ENCODE peak calls at places on chromosomes 12 and 14, in four cellular contexts. A, Q, Z and S are unnamed samples.

GRCh38 chr14:105852378-105853088 is 326.1 kb downstream of the TMEM121 start:
- DNase-seq in Q (peak; percentile 6), A (no peak), Z (no peak), S (no peak)

GRCh38 chr12:132523576-132524331 is 33.8 kb downstream of the FBRSL1 start:
- DNase-seq in A (peak; percentile 32), Z (peak; percentile 28), Q (peak; percentile 41), S (peak; percentile 84)

GRCh38 chr12:112340983-112341840 is 41.0 kb downstream of the HECTD4 start:
- DNase-seq in Z (no peak), A (no peak), Q (no peak), S (no peak)

GRCh38 chr14:79483472-79483871 is 727.8 kb downstream of the DIO2 start:
- DNase-seq in Q (no peak), Z (no peak), A (no peak), S (no peak)

GRCh38 chr12:15527201-15527782 is 205.0 kb downstream of the PTPRO start:
- DNase-seq in Z (peak; percentile 8), A (peak; percentile 28), Q (no peak), S (peak; percentile 66)

GRCh38 chr12:6612247-6612646 is 5.1 kb upstream of the CHD4 start:
- DNase-seq in Q (no peak), Z (no peak), A (no peak), S (no peak)

GRCh38 chr12:8636581-8636980 is 23.9 kb upstream of the AICDA start:
- DNase-seq in A (no peak), Z (no peak), Q (no peak), S (no peak)

GRCh38 chr12:1220127-1221092 is 229.4 kb downstream of the ERC1 start:
- DNase-seq in Q (no peak), Z (no peak), A (peak; percentile 8), S (no peak)

GRCh38 chr14:77681196-77682157 is 26.3 kb downstream of the ALKBH1 start:
- DNase-seq in A (peak; percentile 60), Q (no peak), Z (no peak), S (no peak)

GRCh38 chr12:117333331-117334000 is 28.0 kb downstream of the NOS1 start:
- DNase-seq in A (no peak), Z (no peak), Q (no peak), S (no peak)

GRCh38 chr12:460301-461230 is 827 bp downstream of the B4GALNT3 start:
- DNase-seq in A (no peak), Q (no peak), Z (no peak), S (peak; percentile 50)

GRCh38 chr14:54450535-54450934 is 9.4 kb upstream of the CNIH1 start:
- DNase-seq in Z (no peak), A (no peak), Q (no peak), S (no peak)

GRCh38 chr12:4293299-4293941 is 19.9 kb downstream of the CCND2 start:
- DNase-seq in A (no peak), Z (no peak), Q (no peak), S (no peak)

GRCh38 chr12:66168410-66168809 is 1.4 kb downstream of the TMBIM4 start:
- DNase-seq in Q (no peak), A (no peak), Z (no peak), S (no peak)

GRCh38 chr12:67592228-67593011 is 56.1 kb upstream of the DYRK2 start:
- DNase-seq in A (no peak), Q (no peak), Z (no peak), S (no peak)

GRCh38 chr12:121005346-121005815 is 10.9 kb downstream of the C12orf43 start:
- DNase-seq in Q (no peak), A (peak; percentile 59), Z (peak; percentile 61), S (peak; percentile 87)

GRCh38 chr14:102822311-102822863 is 45.1 kb downstream of the TRAF3 start:
- DNase-seq in Q (no peak), A (no peak), Z (peak; percentile 15), S (no peak)

GRCh38 chr12:47238665-47239064 is 158.9 kb upstream of the AMIGO2 start:
- DNase-seq in A (no peak), Q (no peak), Z (no peak), S (no peak)

GRCh38 chr14:59959663-59960062 is 39.7 kb downstream of the LRRC9 start:
- DNase-seq in A (no peak), Z (no peak), Q (no peak), S (no peak)

GRCh38 chr12:52806821-52807543 is 6.9 kb downstream of the KRT4 start:
- DNase-seq in Q (no peak), Z (no peak), A (no peak), S (no peak)

GRCh38 chr12:104372721-104373335 is 69.3 kb downstream of the EID3 start:
- DNase-seq in A (no peak), Z (no peak), Q (no peak), S (no peak)

GRCh38 chr12:102567031-102567985 is 86.9 kb upstream of the IGF1 start:
- DNase-seq in A (no peak), Q (no peak), Z (no peak), S (no peak)
- TF ChIP-seq POLR2AphosphoS5 in A (no peak), Q (no peak), Z (no peak), S (no peak)

GRCh38 chr12:26014085-26014484 is 55.6 kb downstream of the RASSF8 start:
- DNase-seq in Q (no peak), Z (no peak), A (no peak), S (no peak)

GRCh38 chr12:26007563-26007962 is 49.1 kb downstream of the RASSF8 start:
- DNase-seq in A (no peak), Z (no peak), Q (no peak), S (no peak)

GRCh38 chr12:26009593-26009992 is 51.1 kb downstream of the RASSF8 start:
- DNase-seq in Z (no peak), A (no peak), Q (no peak), S (no peak)

GRCh38 chr12:26010293-26010821 is 51.9 kb downstream of the RASSF8 start:
- DNase-seq in Z (peak; percentile 43), Q (no peak), A (no peak), S (no peak)

DNA sequence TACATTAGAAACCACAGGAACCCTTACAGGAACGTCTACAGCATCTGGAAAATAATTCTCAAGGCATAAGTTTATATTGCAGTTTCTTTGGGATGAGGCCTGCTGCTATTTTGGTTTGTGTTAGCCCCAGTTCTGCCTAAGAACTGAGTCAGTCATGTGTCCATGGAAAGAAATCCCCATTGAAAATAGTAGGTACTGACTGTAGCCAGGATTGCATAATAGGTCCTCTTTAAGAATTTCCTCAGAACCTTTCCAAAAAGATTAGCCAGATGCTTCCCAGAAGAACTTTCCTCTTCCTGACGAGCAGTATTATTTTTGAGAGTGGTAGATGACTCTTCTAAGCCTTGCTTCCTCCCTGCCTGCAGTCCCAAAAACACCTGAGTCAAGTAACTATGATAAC is 52.6 kb downstream of the RASSF8 start:
- DNase-seq in Z (no peak), Q (no peak), A (no peak), S (no peak)
- TF ChIP-seq POLR2AphosphoS5 in Z (no peak), Q (no peak), A (no peak), S (no peak)

GRCh38 chr12:71748081-71748850 is 6.4 kb upstream of the RAB21 start:
- DNase-seq in Q (no peak), A (no peak), Z (no peak), S (no peak)

GRCh38 chr12:71742998-71743397 is 11.7 kb upstream of the RAB21 start:
- DNase-seq in A (no peak), Z (no peak), Q (no peak), S (no peak)

GRCh38 chr12:71744522-71745300 is 10.0 kb upstream of the RAB21 start:
- DNase-seq in Z (no peak), Q (no peak), A (no peak), S (no peak)

GRCh38 chr12:71752887-71753286 is 1.8 kb upstream of the RAB21 start:
- DNase-seq in A (no peak), Z (no peak), Q (no peak), S (no peak)

GRCh38 chr12:71746983-71747611 is 7.6 kb upstream of the RAB21 start:
- DNase-seq in A (peak; percentile 66), Z (peak; percentile 66), Q (no peak), S (peak; percentile 79)
- TF ChIP-seq POLR2AphosphoS5 in A (no peak), Z (no peak), Q (no peak), S (no peak)

GRCh38 chr12:45324391-45324790 is 108.5 kb downstream of the ANO6 start:
- DNase-seq in A (no peak), Z (no peak), Q (no peak), S (no peak)

GRCh38 chr12:45326358-45326971 is 110.6 kb downstream of the ANO6 start:
- DNase-seq in Z (no peak), A (no peak), Q (no peak), S (no peak)

GRCh38 chr12:45327823-45328383 is 112.0 kb downstream of the ANO6 start:
- DNase-seq in Z (no peak), Q (no peak), A (no peak), S (peak; percentile 23)

DNA sequence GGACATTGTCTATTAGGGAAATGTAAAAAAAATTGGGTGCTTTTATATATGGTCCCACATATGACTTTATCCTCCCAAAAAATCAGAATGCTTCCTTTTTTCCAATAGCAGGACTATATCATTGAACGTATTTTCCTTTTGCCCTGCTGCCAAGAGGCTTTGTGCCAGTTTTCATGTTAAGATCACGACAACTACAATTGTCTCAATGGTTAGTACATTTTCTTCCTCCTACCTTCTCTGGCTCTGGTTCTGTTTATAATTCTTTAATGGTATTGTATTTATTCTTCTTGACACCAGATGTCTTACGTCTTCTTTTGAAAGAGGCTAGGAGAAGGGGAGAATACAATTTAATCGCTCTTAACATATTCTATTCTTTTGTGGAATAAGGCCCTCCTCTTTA is 106.9 kb downstream of the ANO6 start:
- DNase-seq in Z (no peak), A (no peak), Q (no peak), S (no peak)
- TF ChIP-seq POLR2AphosphoS5 in Z (no peak), A (no peak), Q (no peak), S (no peak)